ENCODE peak calls at places on chromosomes 12 and 14, in six cellular contexts. One of them, this sample, is unnamed.

GRCh38 chr14:95498622-95499353 is 17.7 kb downstream of the SYNE3 start:
- DNase-seq in NCI-H1436: no peak
- DNase-seq in AML-193: no peak
- DNase-seq in AG09319: no peak
- DNase-seq in fibroblast of pulmonary artery: no peak
- DNase-seq in fibroblast of mammary gland: peak
- DNase-seq in this sample: no peak

GRCh38 chr14:50103558-50103957 is 12.8 kb downstream of the VCPKMT start:
- DNase-seq in NCI-H1436: no peak
- DNase-seq in AML-193: no peak
- DNase-seq in AG09319: no peak
- DNase-seq in fibroblast of pulmonary artery: peak
- DNase-seq in fibroblast of mammary gland: no peak
- DNase-seq in this sample: no peak

GRCh38 chr12:10304161-10304574 is 3.5 kb upstream of the KLRD1 start:
- DNase-seq in NCI-H1436: no peak
- DNase-seq in AML-193: no peak
- DNase-seq in AG09319: no peak
- DNase-seq in fibroblast of pulmonary artery: peak
- DNase-seq in fibroblast of mammary gland: peak
- DNase-seq in this sample: no peak

GRCh38 chr14:20632831-20633771 is 8.4 kb downstream of the OR6S1 start:
- DNase-seq in NCI-H1436: no peak
- DNase-seq in AML-193: no peak
- DNase-seq in AG09319: peak
- DNase-seq in fibroblast of pulmonary artery: peak
- DNase-seq in fibroblast of mammary gland: peak
- DNase-seq in this sample: peak

GRCh38 chr14:105171004-105171673 is 2.6 kb upstream of the JAG2 start:
- DNase-seq in NCI-H1436: peak
- DNase-seq in AML-193: no peak
- DNase-seq in AG09319: no peak
- DNase-seq in fibroblast of pulmonary artery: no peak
- DNase-seq in fibroblast of mammary gland: no peak
- DNase-seq in this sample: no peak

GRCh38 chr14:74671789-74672188 is 41.1 kb downstream of the AREL1 start:
- DNase-seq in NCI-H1436: no peak
- DNase-seq in AML-193: no peak
- DNase-seq in AG09319: no peak
- DNase-seq in fibroblast of pulmonary artery: peak
- DNase-seq in fibroblast of mammary gland: peak
- DNase-seq in this sample: no peak

GRCh38 chr12:131205534-131205933 is 251.8 kb downstream of the ADGRD1 start:
- DNase-seq in NCI-H1436: no peak
- DNase-seq in AML-193: no peak
- DNase-seq in AG09319: no peak
- DNase-seq in fibroblast of pulmonary artery: no peak
- DNase-seq in fibroblast of mammary gland: no peak
- DNase-seq in this sample: no peak

GRCh38 chr12:124396544-124397398 is 101.9 kb downstream of the RFLNA start:
- DNase-seq in NCI-H1436: peak
- DNase-seq in AML-193: no peak
- DNase-seq in AG09319: no peak
- DNase-seq in fibroblast of pulmonary artery: no peak
- DNase-seq in fibroblast of mammary gland: no peak
- DNase-seq in this sample: no peak

GRCh38 chr12:65894127-65894526 is 69.8 kb downstream of the HMGA2 start:
- DNase-seq in NCI-H1436: no peak
- DNase-seq in AML-193: no peak
- DNase-seq in AG09319: no peak
- DNase-seq in fibroblast of pulmonary artery: no peak
- DNase-seq in fibroblast of mammary gland: no peak
- DNase-seq in this sample: no peak

GRCh38 chr12:21429994-21430393 is 7.5 kb upstream of the PYROXD1 start:
- DNase-seq in NCI-H1436: no peak
- DNase-seq in AML-193: no peak
- DNase-seq in AG09319: no peak
- DNase-seq in fibroblast of pulmonary artery: no peak
- DNase-seq in fibroblast of mammary gland: no peak
- DNase-seq in this sample: no peak

GRCh38 chr12:125331342-125332052 is 266.3 kb downstream of the AACS start:
- DNase-seq in NCI-H1436: no peak
- DNase-seq in AML-193: no peak
- DNase-seq in AG09319: no peak
- DNase-seq in fibroblast of pulmonary artery: no peak
- DNase-seq in fibroblast of mammary gland: no peak
- DNase-seq in this sample: no peak

GRCh38 chr12:92502417-92503028 is 200.3 kb upstream of the PLEKHG7 start:
- DNase-seq in NCI-H1436: no peak
- DNase-seq in AML-193: peak
- DNase-seq in AG09319: no peak
- DNase-seq in fibroblast of pulmonary artery: peak
- DNase-seq in fibroblast of mammary gland: peak
- DNase-seq in this sample: no peak

GRCh38 chr12:5789469-5789968 is 155.5 kb downstream of the ANO2 start:
- DNase-seq in NCI-H1436: no peak
- DNase-seq in AML-193: no peak
- DNase-seq in AG09319: no peak
- DNase-seq in fibroblast of pulmonary artery: no peak
- DNase-seq in fibroblast of mammary gland: no peak
- DNase-seq in this sample: no peak

GRCh38 chr14:91727121-91727520 is 4.8 kb downstream of the CATSPERB start:
- DNase-seq in NCI-H1436: no peak
- DNase-seq in AML-193: no peak
- DNase-seq in AG09319: no peak
- DNase-seq in fibroblast of pulmonary artery: no peak
- DNase-seq in fibroblast of mammary gland: peak
- DNase-seq in this sample: no peak

GRCh38 chr12:114306646-114307045 is 99.3 kb downstream of the TBX5 start:
- DNase-seq in NCI-H1436: no peak
- DNase-seq in AML-193: no peak
- DNase-seq in AG09319: peak
- DNase-seq in fibroblast of pulmonary artery: peak
- DNase-seq in fibroblast of mammary gland: peak
- DNase-seq in this sample: no peak

GRCh38 chr12:15842106-15842505 is 40.1 kb upstream of the STRAP start:
- DNase-seq in NCI-H1436: no peak
- DNase-seq in AML-193: no peak
- DNase-seq in AG09319: peak
- DNase-seq in fibroblast of pulmonary artery: peak
- DNase-seq in fibroblast of mammary gland: peak
- DNase-seq in this sample: no peak

GRCh38 chr12:15601210-15601800 is 187.9 kb downstream of the EPS8 start:
- DNase-seq in NCI-H1436: no peak
- DNase-seq in AML-193: peak
- DNase-seq in AG09319: no peak
- DNase-seq in fibroblast of pulmonary artery: peak
- DNase-seq in fibroblast of mammary gland: peak
- DNase-seq in this sample: no peak

GRCh38 chr12:115973066-115973465 is 304.4 kb downstream of the MED13L start:
- DNase-seq in NCI-H1436: no peak
- DNase-seq in AML-193: no peak
- DNase-seq in AG09319: no peak
- DNase-seq in fibroblast of pulmonary artery: peak
- DNase-seq in fibroblast of mammary gland: no peak
- DNase-seq in this sample: no peak

GRCh38 chr14:75221797-75222196 is 45.4 kb upstream of the TMED10 start:
- DNase-seq in NCI-H1436: no peak
- DNase-seq in AML-193: no peak
- DNase-seq in AG09319: no peak
- DNase-seq in fibroblast of pulmonary artery: no peak
- DNase-seq in fibroblast of mammary gland: no peak
- DNase-seq in this sample: no peak

GRCh38 chr12:25550186-25550585 is 2.9 kb downstream of the LMNTD1 start:
- DNase-seq in NCI-H1436: no peak
- DNase-seq in AML-193: no peak
- DNase-seq in AG09319: no peak
- DNase-seq in fibroblast of pulmonary artery: no peak
- DNase-seq in fibroblast of mammary gland: peak
- DNase-seq in this sample: no peak

GRCh38 chr12:57058454-57058853 is 8.5 kb upstream of the MYO1A start:
- DNase-seq in NCI-H1436: no peak
- DNase-seq in AML-193: no peak
- DNase-seq in AG09319: no peak
- DNase-seq in fibroblast of pulmonary artery: no peak
- DNase-seq in fibroblast of mammary gland: no peak
- DNase-seq in this sample: no peak

GRCh38 chr14:104191409-104191997 is 53.1 kb downstream of the KIF26A start:
- DNase-seq in NCI-H1436: no peak
- DNase-seq in AML-193: no peak
- DNase-seq in AG09319: no peak
- DNase-seq in fibroblast of pulmonary artery: no peak
- DNase-seq in fibroblast of mammary gland: no peak
- DNase-seq in this sample: no peak

GRCh38 chr14:23657959-23658470 is 21.9 kb downstream of the DHRS2 start:
- DNase-seq in NCI-H1436: no peak
- DNase-seq in AML-193: no peak
- DNase-seq in AG09319: no peak
- DNase-seq in fibroblast of pulmonary artery: no peak
- DNase-seq in fibroblast of mammary gland: no peak
- DNase-seq in this sample: no peak

GRCh38 chr14:21287166-21287565 is 7.3 kb downstream of the RPGRIP1 start:
- DNase-seq in NCI-H1436: no peak
- DNase-seq in AML-193: no peak
- DNase-seq in AG09319: no peak
- DNase-seq in fibroblast of pulmonary artery: no peak
- DNase-seq in fibroblast of mammary gland: no peak
- DNase-seq in this sample: no peak

GRCh38 chr12:100920493-100920892 is 125.9 kb downstream of the ANO4 start:
- DNase-seq in NCI-H1436: no peak
- DNase-seq in AML-193: no peak
- DNase-seq in AG09319: no peak
- DNase-seq in fibroblast of pulmonary artery: no peak
- DNase-seq in fibroblast of mammary gland: no peak
- DNase-seq in this sample: no peak

GRCh38 chr12:11827096-11827841 is 177.8 kb downstream of the ETV6 start:
- DNase-seq in NCI-H1436: no peak
- DNase-seq in AML-193: no peak
- DNase-seq in AG09319: no peak
- DNase-seq in fibroblast of pulmonary artery: no peak
- DNase-seq in fibroblast of mammary gland: peak
- DNase-seq in this sample: no peak

GRCh38 chr12:19131020-19131431 is 1.5 kb downstream of the PLEKHA5 start:
- DNase-seq in NCI-H1436: no peak
- DNase-seq in AML-193: no peak
- DNase-seq in AG09319: no peak
- DNase-seq in fibroblast of pulmonary artery: peak
- DNase-seq in fibroblast of mammary gland: peak
- DNase-seq in this sample: no peak

GRCh38 chr12:28035483-28035882 is 63.0 kb upstream of the PTHLH start:
- DNase-seq in NCI-H1436: no peak
- DNase-seq in AML-193: no peak
- DNase-seq in AG09319: no peak
- DNase-seq in fibroblast of pulmonary artery: peak
- DNase-seq in fibroblast of mammary gland: peak
- DNase-seq in this sample: no peak

GRCh38 chr12:121590476-121591143 is 9.8 kb upstream of the KDM2B start:
- DNase-seq in NCI-H1436: no peak
- DNase-seq in AML-193: no peak
- DNase-seq in AG09319: no peak
- DNase-seq in fibroblast of pulmonary artery: peak
- DNase-seq in fibroblast of mammary gland: peak
- DNase-seq in this sample: no peak

GRCh38 chr12:52020539-52021336 is 14.0 kb downstream of the TAMALIN start:
- DNase-seq in NCI-H1436: peak
- DNase-seq in AML-193: peak
- DNase-seq in AG09319: no peak
- DNase-seq in fibroblast of pulmonary artery: peak
- DNase-seq in fibroblast of mammary gland: peak
- DNase-seq in this sample: peak

GRCh38 chr12:123398918-123399617 is 15.1 kb downstream of the KMT5A start:
- DNase-seq in NCI-H1436: no peak
- DNase-seq in AML-193: no peak
- DNase-seq in AG09319: no peak
- DNase-seq in fibroblast of pulmonary artery: no peak
- DNase-seq in fibroblast of mammary gland: no peak
- DNase-seq in this sample: no peak

GRCh38 chr12:2011641-2012607 is 7.7 kb upstream of the DCP1B start:
- DNase-seq in NCI-H1436: no peak
- DNase-seq in AML-193: no peak
- DNase-seq in AG09319: no peak
- DNase-seq in fibroblast of pulmonary artery: no peak
- DNase-seq in fibroblast of mammary gland: no peak
- DNase-seq in this sample: no peak

GRCh38 chr12:86186449-86186848 is 69.7 kb downstream of the MGAT4C start:
- DNase-seq in NCI-H1436: no peak
- DNase-seq in AML-193: no peak
- DNase-seq in AG09319: no peak
- DNase-seq in fibroblast of pulmonary artery: no peak
- DNase-seq in fibroblast of mammary gland: peak
- DNase-seq in this sample: no peak

GRCh38 chr12:111355181-111355925 is 13.5 kb downstream of the PHETA1 start:
- DNase-seq in NCI-H1436: no peak
- DNase-seq in AML-193: no peak
- DNase-seq in AG09319: no peak
- DNase-seq in fibroblast of pulmonary artery: no peak
- DNase-seq in fibroblast of mammary gland: no peak
- DNase-seq in this sample: no peak

GRCh38 chr12:89748791-89749190 is 40.2 kb upstream of the ATP2B1 start:
- DNase-seq in NCI-H1436: no peak
- DNase-seq in AML-193: no peak
- DNase-seq in AG09319: no peak
- DNase-seq in fibroblast of pulmonary artery: no peak
- DNase-seq in fibroblast of mammary gland: peak
- DNase-seq in this sample: no peak

GRCh38 chr12:56158926-56159461 is 835 bp downstream of the MYL6 start:
- DNase-seq in NCI-H1436: no peak
- DNase-seq in AML-193: peak
- DNase-seq in AG09319: peak
- DNase-seq in fibroblast of pulmonary artery: peak
- DNase-seq in fibroblast of mammary gland: peak
- DNase-seq in this sample: no peak

GRCh38 chr14:55329999-55330710 is 58.9 kb downstream of the FBXO34 start:
- DNase-seq in NCI-H1436: no peak
- DNase-seq in AML-193: no peak
- DNase-seq in AG09319: no peak
- DNase-seq in fibroblast of pulmonary artery: no peak
- DNase-seq in fibroblast of mammary gland: peak
- DNase-seq in this sample: no peak

GRCh38 chr14:34059037-34059924 is 108.4 kb upstream of the EGLN3 start:
- DNase-seq in NCI-H1436: no peak
- DNase-seq in AML-193: no peak
- DNase-seq in AG09319: no peak
- DNase-seq in fibroblast of pulmonary artery: no peak
- DNase-seq in fibroblast of mammary gland: no peak
- DNase-seq in this sample: no peak

GRCh38 chr14:65772901-65773574 is 360.5 kb downstream of the FUT8 start:
- DNase-seq in NCI-H1436: no peak
- DNase-seq in AML-193: peak
- DNase-seq in AG09319: no peak
- DNase-seq in fibroblast of pulmonary artery: no peak
- DNase-seq in fibroblast of mammary gland: no peak
- DNase-seq in this sample: no peak